ENCODE peak calls at places on chromosomes 7 and 10, in five cellular contexts. T is lower lobe of right lung; H is stimulated activated CD4-positive, alpha-beta T cell treated with anti-CD3 and anti-CD28 coated beads, Interleukin-1b, Interleukin-23, amount 100 ng/mL, for 1 hour; X is progenitor cell of endocrine pancreas; Q is adrenal gland. U is an unnamed sample.

GRCh38 chr10:36778600-36778999 is 346.8 kb upstream of the ANKRD30A start:
- DNase-seq in T (no peak), H (no peak), X (no peak), Q (no peak), U (no peak)

GRCh38 chr10:60823324-60823723 is 45.0 kb downstream of the CDK1 start:
- DNase-seq in T (no peak), H (no peak), X (no peak), Q (no peak), U (no peak)

GRCh38 chr10:4109469-4109868 is 324.5 kb upstream of the KLF6 start:
- DNase-seq in T (no peak), H (no peak), X (no peak), Q (no peak), U (no peak)

GRCh38 chr7:47328392-47329319 is 253.3 kb downstream of the TNS3 start:
- DNase-seq in T (no peak), H (no peak), X (no peak), Q (no peak), U (no peak)

GRCh38 chr10:10295537-10295936 is 722.1 kb upstream of the CELF2 start:
- DNase-seq in T (no peak), H (no peak), X (no peak), Q (no peak), U (no peak)

GRCh38 chr10:94076325-94076841 is 82.7 kb downstream of the PLCE1 start:
- DNase-seq in T (no peak), H (no peak), X (no peak), Q (no peak), U (no peak)

GRCh38 chr10:127715782-127716378 is 21.1 kb upstream of the FOXI2 start:
- DNase-seq in T (no peak), H (no peak), X (no peak), Q (no peak), U (no peak)

GRCh38 chr10:45463244-45464116 is 89.5 kb downstream of the ALOX5 start:
- DNase-seq in T (peak), H (no peak), X (no peak), Q (no peak), U (no peak)

GRCh38 chr10:80416401-80417098 is 8.2 kb downstream of the PRXL2A start:
- DNase-seq in T (no peak), H (no peak), X (no peak), Q (peak), U (no peak)

GRCh38 chr10:49600046-49600445 is 10.1 kb upstream of the SLC18A3 start:
- DNase-seq in T (no peak), H (no peak), X (no peak), Q (no peak), U (no peak)

GRCh38 chr7:88664630-88665233 is 94.8 kb upstream of the ZNF804B start:
- DNase-seq in T (no peak), H (no peak), X (no peak), Q (no peak), U (no peak)

GRCh38 chr10:107434201-107434600 is 269.7 kb upstream of the SORCS1 start:
- DNase-seq in T (no peak), H (no peak), X (no peak), Q (no peak), U (no peak)

GRCh38 chr7:115198143-115198542 is 276.2 kb downstream of the MDFIC start:
- DNase-seq in T (no peak), H (no peak), X (no peak), Q (no peak), U (no peak)

GRCh38 chr7:2876031-2876862 is 32.1 kb upstream of the GNA12 start:
- DNase-seq in T (no peak), H (no peak), X (no peak), Q (no peak), U (no peak)

GRCh38 chr7:40965745-40966144 is 737.1 kb downstream of the INHBA start:
- DNase-seq in T (no peak), H (no peak), X (no peak), Q (no peak), U (no peak)

GRCh38 chr7:98203261-98203963 is 7.8 kb upstream of the BHLHA15 start:
- DNase-seq in T (no peak), H (no peak), X (no peak), Q (no peak), U (no peak)

GRCh38 chr10:70958396-70958795 is 70.0 kb upstream of the PCBD1 start:
- DNase-seq in T (no peak), H (no peak), X (no peak), Q (no peak), U (no peak)

U was measured in HL-60.